ENCODE peak calls at places on chromosomes 13 and 19, in ten cellular contexts. F is AG09319, J is fibroblast of lung, S is GM13977, U is lower lobe of right lung, X is mesothelial cell of epicardium, W is glutamatergic neuron, H is suprapubic skin, A is cardiac fibroblast, T is IMR-90. P is an unnamed sample.
A peak's percentile ranks its signal among the peaks of the same experiment; 100 is the strongest.

GRCh38 chr19:38727306-38727867 is 16.9 kb downstream of the CAPN12 start:
- DNase-seq in U (no peak), J (no peak), S (no peak), F (no peak), H (no peak), W (no peak), A (no peak), X (no peak), T (no peak), P (no peak)

GRCh38 chr19:45973564-45974338 is at the start of gene NOVA2:
- DNase-seq in X (peak; percentile 62), S (peak; percentile 80), W (peak; percentile 99), A (peak; percentile 81), J (peak; percentile 81), U (peak; percentile 73), H (no peak), T (peak; percentile 36), F (no peak), P (peak; percentile 51)

GRCh38 chr19:2274937-2275535 is 6.9 kb downstream of the PEAK3 start:
- DNase-seq in H (no peak), T (peak; percentile 64), X (peak; percentile 57), J (peak; percentile 53), W (peak; percentile 82), F (no peak), A (peak; percentile 75), S (peak; percentile 72), U (peak; percentile 80), P (peak; percentile 76)

GRCh38 chr13:45195421-45195820 is 5.4 kb downstream of the KCTD4 start:
- DNase-seq in F (no peak), S (no peak), U (no peak), X (no peak), W (no peak), J (no peak), A (peak; percentile 10), T (no peak), H (no peak), P (no peak)

GRCh38 chr13:34254366-34254765 is 436.4 kb downstream of the RFC3 start:
- DNase-seq in F (no peak), H (no peak), A (no peak), J (no peak), W (no peak), X (no peak), T (no peak), S (no peak), U (no peak), P (no peak)

GRCh38 chr13:68170961-68171360 is 940.8 kb upstream of the PCDH9 start:
- DNase-seq in F (no peak), S (no peak), W (no peak), T (no peak), U (no peak), H (no peak), X (no peak), J (no peak), A (no peak), P (no peak)

GRCh38 chr19:35123573-35123972 is 8.0 kb downstream of the FXYD3 start:
- DNase-seq in S (no peak), X (no peak), A (no peak), W (no peak), T (no peak), H (no peak), F (no peak), J (no peak), U (no peak), P (no peak)

GRCh38 chr13:93145199-93145598 is 81.4 kb upstream of the GPC6 start:
- DNase-seq in S (no peak), U (no peak), X (no peak), W (no peak), J (no peak), A (no peak), T (no peak), H (no peak), F (no peak), P (no peak)

GRCh38 chr13:30422056-30422914 is at the start of gene UBE2L5:
- DNase-seq in J (peak; percentile 85), S (peak; percentile 67), A (peak; percentile 85), U (peak; percentile 88), W (peak; percentile 87), T (peak; percentile 74), H (peak; percentile 85), X (peak; percentile 80), F (no peak), P (peak; percentile 84)

GRCh38 chr19:18868380-18869230 is 27.4 kb downstream of the CERS1 start:
- DNase-seq in F (no peak), A (no peak), S (no peak), X (no peak), T (no peak), W (no peak), H (no peak), U (no peak), J (no peak), P (no peak)

GRCh38 chr19:5035817-5036732 is 67.2 kb downstream of the KDM4B start:
- DNase-seq in S (no peak), U (no peak), J (no peak), A (no peak), T (no peak), H (no peak), W (no peak), X (no peak), F (no peak), P (no peak)

DNA sequence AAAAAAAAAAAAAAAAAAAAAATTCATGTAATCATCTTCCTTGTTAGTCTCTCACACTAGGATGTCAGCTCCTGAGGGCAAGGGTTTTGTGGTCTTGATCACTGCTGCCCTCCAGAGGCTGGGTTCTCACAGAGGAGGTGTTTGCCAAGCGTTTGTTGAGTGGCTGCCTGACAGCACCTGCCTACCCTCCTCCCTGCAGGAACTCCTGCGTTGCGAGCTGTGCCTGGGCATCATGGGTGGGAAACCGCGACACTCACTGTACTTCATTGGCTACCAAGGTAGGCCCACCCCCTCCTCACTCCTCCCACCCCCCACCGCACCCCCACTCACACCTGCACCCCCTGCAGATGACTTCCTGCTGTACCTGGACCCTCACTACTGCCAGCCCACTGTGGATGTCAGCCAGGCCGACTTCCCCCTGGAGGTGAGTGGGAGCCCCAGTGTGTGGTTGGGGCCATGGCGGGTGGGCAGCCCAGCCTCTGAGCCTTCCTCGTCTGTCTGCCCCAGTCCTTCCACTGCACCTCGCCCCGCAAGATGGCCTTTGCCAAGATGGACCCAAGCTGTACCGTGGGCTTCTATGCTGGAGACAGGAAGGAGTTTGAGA is 8.1 kb downstream of the ATG4D start:
- DNase-seq in J (no peak), S (peak; percentile 30), X (no peak), T (no peak), H (no peak), A (peak; percentile 56), W (no peak), U (no peak), F (no peak), P (peak; percentile 53)
- TF ChIP-seq CTCF in J (peak; percentile 18), S (peak; percentile 22), X (no peak), T (peak; percentile 25), H (peak; percentile 6), A (peak; percentile 30), W (no peak), U (no peak), F (peak; percentile 4), P (peak; percentile 37)

GRCh38 chr13:79060216-79060615 is 345.8 kb downstream of the RBM26 start:
- DNase-seq in T (no peak), A (no peak), W (no peak), J (no peak), U (no peak), F (no peak), H (no peak), S (no peak), X (no peak), P (no peak)
- TF ChIP-seq CTCF in T (no peak), A (no peak), W (peak; percentile 69), J (no peak), U (no peak), F (no peak), H (no peak), S (no peak), X (peak; percentile 62), P (no peak)

GRCh38 chr19:44752816-44753618 is 4.5 kb downstream of the BCL3 start:
- DNase-seq in F (peak; percentile 92), S (peak; percentile 96), J (peak; percentile 99), A (peak; percentile 99), U (peak; percentile 95), H (peak; percentile 95), T (peak; percentile 99), X (peak; percentile 74), W (no peak), P (peak; percentile 98)
- TF ChIP-seq CTCF in F (no peak), S (no peak), J (peak; percentile 25), A (peak; percentile 10), U (no peak), H (no peak), T (peak; percentile 25), X (no peak), W (no peak), P (no peak)

GRCh38 chr13:107208889-107209288 is 641.0 kb upstream of the ARGLU1 start:
- DNase-seq in X (no peak), F (no peak), J (no peak), T (no peak), H (no peak), U (no peak), W (no peak), S (no peak), A (no peak), P (no peak)

GRCh38 chr13:107202371-107203023 is 634.6 kb upstream of the ARGLU1 start:
- DNase-seq in A (peak; percentile 93), F (no peak), X (no peak), H (no peak), U (no peak), S (no peak), W (no peak), J (peak; percentile 65), T (peak; percentile 61), P (peak; percentile 7)

GRCh38 chr13:107205318-107206112 is 637.6 kb upstream of the ARGLU1 start:
- DNase-seq in H (no peak), W (peak; percentile 89), A (peak; percentile 75), U (peak; percentile 66), F (no peak), T (peak; percentile 66), J (peak; percentile 45), S (peak; percentile 58), X (peak; percentile 87), P (peak; percentile 43)

GRCh38 chr13:107200491-107200890 is 632.6 kb upstream of the ARGLU1 start:
- DNase-seq in U (no peak), T (peak; percentile 67), W (no peak), J (no peak), A (no peak), H (no peak), F (no peak), X (no peak), S (no peak), P (no peak)

DNA sequence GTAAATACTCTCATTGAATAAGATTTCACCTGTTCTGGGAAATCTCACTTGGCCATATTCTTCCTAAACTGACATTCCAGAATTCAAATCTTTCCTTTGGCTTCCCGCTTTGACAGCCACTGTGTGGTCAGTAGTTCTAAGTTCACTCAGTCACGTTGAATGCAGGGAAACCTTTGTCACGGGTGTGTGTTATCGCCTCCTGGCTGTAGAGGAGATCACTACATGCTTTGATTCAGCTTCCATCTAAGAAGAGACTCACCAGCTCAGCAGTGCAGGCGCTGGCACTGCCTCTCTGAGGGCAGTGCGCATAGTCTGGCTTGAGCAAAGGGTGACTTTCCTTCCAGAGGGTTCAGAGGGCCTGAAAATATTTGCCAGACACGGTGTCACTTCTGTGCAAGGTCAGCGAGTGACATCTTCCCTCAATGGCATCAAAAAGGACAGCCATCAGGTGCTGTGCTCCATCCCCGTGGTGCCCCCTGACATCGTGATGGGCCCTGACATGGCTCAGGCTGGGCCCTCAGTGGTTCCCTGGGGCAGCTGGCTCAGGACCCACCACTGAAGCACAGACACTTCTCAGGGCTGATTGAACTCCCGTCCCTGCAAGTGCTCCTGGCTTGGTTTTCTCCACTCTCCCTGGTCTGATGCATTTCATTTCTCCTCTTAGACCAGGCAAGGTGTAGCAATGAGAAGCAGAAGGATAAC is 635.4 kb upstream of the ARGLU1 start:
- DNase-seq in F (no peak), S (peak; percentile 11), J (peak; percentile 9), T (no peak), U (no peak), X (no peak), H (no peak), A (peak; percentile 28), W (peak; percentile 46), P (peak; percentile 13)
- TF ChIP-seq CTCF in F (peak; percentile 12), S (peak; percentile 32), J (peak; percentile 44), T (no peak), U (peak; percentile 30), X (peak; percentile 44), H (no peak), A (peak; percentile 22), W (peak; percentile 77), P (peak; percentile 17)